ENCODE peak calls at places on chromosomes 2 and 18, in six cellular contexts. Q is CD4-positive, CD25-positive, alpha-beta regulatory T cell; S is GM10248; U is left colon; Y is stimulated activated CD4-positive, alpha-beta T cell treated with anti-CD3 and anti-CD28 coated beads, Interleukin-2, amount 100 ng/mL, for 48 hours; I is dorsolateral prefrontal cortex. G is an unnamed sample.

GRCh38 chr2:173405171-173405750 is 50.6 kb downstream of the CDCA7 start:
- DNase-seq in S (no peak), I (no peak), Y (no peak), Q (no peak), U (no peak), G (no peak)

GRCh38 chr2:168244318-168244717 is 3.1 kb downstream of the STK39 start:
- DNase-seq in Q (peak; percentile 70), U (peak; percentile 54), Y (peak; percentile 41), I (no peak), S (no peak), G (peak; percentile 72)

GRCh38 chr2:190649798-190650390 is 1.0 kb downstream of the NAB1 start:
- DNase-seq in U (peak; percentile 15), S (no peak), Y (no peak), I (no peak), Q (no peak), G (no peak)

GRCh38 chr2:56132138-56132537 is 51.7 kb upstream of the CCDC85A start:
- DNase-seq in I (no peak), Q (peak; percentile 23), S (peak; percentile 31), Y (no peak), U (no peak), G (no peak)

GRCh38 chr2:8607591-8607990 is 74.3 kb upstream of the ID2 start:
- DNase-seq in S (no peak), Y (no peak), Q (no peak), U (no peak), I (no peak), G (no peak)

GRCh38 chr2:172375247-172375646 is 52.1 kb upstream of the ITGA6 start:
- DNase-seq in I (no peak), Q (no peak), Y (no peak), U (no peak), S (no peak), G (no peak)

GRCh38 chr18:23719634-23720201 is 30.5 kb downstream of the LAMA3 start:
- DNase-seq in U (no peak), Q (no peak), S (no peak), I (no peak), Y (no peak), G (no peak)

GRCh38 chr2:71673402-71673795 is 220.0 kb downstream of the DYSF start:
- DNase-seq in Q (no peak), Y (no peak), I (no peak), S (no peak), U (no peak), G (no peak)

GRCh38 chr2:144889348-144889747 is 369.4 kb upstream of the ZEB2 start:
- DNase-seq in Q (no peak), I (no peak), Y (no peak), S (no peak), U (no peak), G (no peak)

GRCh38 chr2:29603341-29603740 is 318.0 kb downstream of the ALK start:
- DNase-seq in Q (no peak), S (no peak), U (no peak), I (no peak), Y (no peak), G (no peak)

GRCh38 chr2:205665791-205666190 is 16.5 kb upstream of the NRP2 start:
- DNase-seq in Q (no peak), U (no peak), S (no peak), Y (no peak), I (no peak), G (no peak)

GRCh38 chr2:128440666-128441340 is 122.1 kb upstream of the HS6ST1 start:
- DNase-seq in I (no peak), U (no peak), S (no peak), Y (no peak), Q (no peak), G (no peak)

GRCh38 chr2:160380613-160381012 is 113.0 kb downstream of the RBMS1 start:
- DNase-seq in Y (no peak), U (no peak), S (no peak), I (no peak), Q (no peak), G (no peak)

GRCh38 chr18:78622251-78622953 is 357.2 kb upstream of the SALL3 start:
- DNase-seq in S (no peak), U (no peak), Q (no peak), I (no peak), Y (no peak), G (no peak)

GRCh38 chr18:74902170-74902465 is 304.4 kb downstream of the ZNF407 start:
- DNase-seq in Y (no peak), U (peak; percentile 10), S (no peak), Q (no peak), I (no peak), G (no peak)

GRCh38 chr2:29663266-29663665 is 258.1 kb downstream of the ALK start:
- DNase-seq in I (no peak), Q (no peak), S (no peak), U (no peak), Y (no peak), G (no peak)

GRCh38 chr2:128376241-128377041 is 57.8 kb upstream of the HS6ST1 start:
- DNase-seq in I (no peak), Y (no peak), S (no peak), Q (no peak), U (no peak), G (no peak)

GRCh38 chr2:11542275-11542819 is 8.5 kb downstream of the GREB1 start:
- DNase-seq in U (no peak), Q (no peak), Y (no peak), I (no peak), S (no peak), G (no peak)

GRCh38 chr2:55519908-55520885 is 679 bp downstream of the CFAP36 start:
- DNase-seq in S (peak; percentile 16), U (peak; percentile 25), Y (peak; percentile 25), Q (peak; percentile 37), I (peak; percentile 46), G (no peak)

GRCh38 chr2:113977660-113978523 is 88.0 kb downstream of the ACTR3 start:
- DNase-seq in Y (no peak), I (no peak), U (peak; percentile 19), Q (no peak), S (no peak), G (no peak)

GRCh38 chr18:1302861-1303260 is 398.2 kb downstream of the ADCYAP1 start:
- DNase-seq in Q (no peak), Y (no peak), I (no peak), U (no peak), S (no peak), G (no peak)

GRCh38 chr2:239550336-239550735 is 149.5 kb upstream of the HDAC4 start:
- DNase-seq in Y (no peak), I (no peak), S (no peak), U (no peak), Q (no peak), G (no peak)

GRCh38 chr18:2979027-2979570 is 33.8 kb downstream of the LPIN2 start:
- DNase-seq in I (no peak), Q (no peak), Y (no peak), S (no peak), U (no peak), G (no peak)

GRCh38 chr2:240869956-240870875 is 1.6 kb downstream of the AGXT start:
- DNase-seq in Q (no peak), I (no peak), Y (no peak), S (no peak), U (no peak), G (no peak)

GRCh38 chr18:3624818-3625716 is 175.1 kb downstream of the TGIF1 start:
- DNase-seq in Y (no peak), U (no peak), Q (peak; percentile 60), S (no peak), I (no peak), G (peak; percentile 28)